ENCODE peak calls at places on chromosomes 6 and 20, in five cellular contexts. R is IMR-90, A is K562, O is transverse colon, M is HepG2. X is an unnamed sample. For H3K4me1, the result is how much of the 10 kb centered on the place peaks cover.

GRCh38 chr6:41040101-41040910 is 1.3 kb upstream of the UNC5CL start:
- DNase-seq in R (no peak), A (peak), O (peak), M (peak), X (no peak)

GRCh38 chr6:13671742-13672141 is 39.9 kb downstream of the RANBP9 start:
- DNase-seq in R (no peak), A (no peak), O (no peak), M (no peak), X (no peak)

GRCh38 chr6:1913572-1913971 is 303.9 kb downstream of the FOXC1 start:
- DNase-seq in R (no peak), A (no peak), O (no peak), M (no peak), X (no peak)

GRCh38 chr6:131657630-131658111 is 20.6 kb downstream of the ENPP3 start:
- DNase-seq in R (peak), A (no peak), O (no peak), M (no peak), X (no peak)

GRCh38 chr6:38876470-38876869 is 161.4 kb downstream of the DNAH8 start:
- DNase-seq in R (no peak), A (no peak), O (peak), M (no peak), X (no peak)

GRCh38 chr6:16146028-16146427 is 17.1 kb downstream of the MYLIP start:
- DNase-seq in R (no peak), A (no peak), O (no peak), M (no peak), X (peak)

GRCh38 chr20:34375977-34376430 is 12.9 kb downstream of the ITCH start:
- DNase-seq in R (no peak), A (no peak), O (no peak), M (peak), X (no peak)

GRCh38 chr6:10545482-10545881 is 24.3 kb downstream of the GCNT2 start:
- DNase-seq in R (no peak), A (no peak), O (no peak), M (no peak), X (no peak)

GRCh38 chr6:100426689-100427338 is 37.9 kb downstream of the SIM1 start:
- DNase-seq in R (no peak), A (no peak), O (no peak), M (no peak), X (no peak)

GRCh38 chr6:4164456-4164855 is 29.1 kb upstream of the ECI2 start:
- DNase-seq in R (no peak), A (no peak), O (no peak), M (no peak), X (no peak)

GRCh38 chr6:79635179-79635578 is 4.0 kb downstream of the SH3BGRL2 start:
- DNase-seq in R (peak), A (no peak), O (no peak), M (no peak), X (no peak)

GRCh38 chr20:60138263-60139127 is 180.3 kb downstream of the CDH26 start:
- DNase-seq in R (peak), A (peak), O (peak), M (no peak), X (peak)

GRCh38 chr6:25175656-25176055 is 103.5 kb upstream of the CARMIL1 start:
- DNase-seq in R (no peak), A (no peak), O (no peak), M (no peak), X (no peak)

GRCh38 chr6:129946439-129947140 is 71.8 kb upstream of the L3MBTL3 start:
- DNase-seq in R (no peak), A (no peak), O (no peak), M (no peak), X (no peak)

GRCh38 chr20:61639200-61639599 is 387.1 kb downstream of the CDH4 start:
- DNase-seq in R (peak), A (no peak), O (no peak), M (no peak), X (no peak)
- TF ChIP-seq POLR2A in R (no peak), A (no peak), O (no peak), M (no peak), X (no peak)

DNA sequence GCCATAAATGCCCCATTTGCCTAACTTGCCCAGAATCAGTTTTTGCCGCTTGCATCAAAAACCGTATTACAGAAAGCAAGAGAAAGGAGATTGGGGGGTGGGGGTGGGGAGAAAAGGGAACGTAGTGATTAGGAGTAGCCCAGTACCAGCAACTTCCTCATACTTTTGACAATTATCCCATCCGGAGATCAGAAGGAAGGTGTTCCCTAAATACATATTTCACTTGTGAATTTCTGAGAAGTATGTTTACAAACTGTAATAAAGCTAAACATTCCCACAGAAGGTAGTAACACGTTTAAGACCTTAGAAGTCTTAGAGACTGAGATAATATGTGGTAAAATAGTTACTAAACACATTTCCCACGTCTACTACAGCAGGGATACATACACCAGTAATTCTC is 14.5 kb downstream of the PREP start:
- DNase-seq in R (no peak), A (no peak), O (no peak), M (no peak), X (no peak)
- H3K4me1 ChIP-seq in R (under half), A (under half), O (under half), M (under half), X (under half)

DNA sequence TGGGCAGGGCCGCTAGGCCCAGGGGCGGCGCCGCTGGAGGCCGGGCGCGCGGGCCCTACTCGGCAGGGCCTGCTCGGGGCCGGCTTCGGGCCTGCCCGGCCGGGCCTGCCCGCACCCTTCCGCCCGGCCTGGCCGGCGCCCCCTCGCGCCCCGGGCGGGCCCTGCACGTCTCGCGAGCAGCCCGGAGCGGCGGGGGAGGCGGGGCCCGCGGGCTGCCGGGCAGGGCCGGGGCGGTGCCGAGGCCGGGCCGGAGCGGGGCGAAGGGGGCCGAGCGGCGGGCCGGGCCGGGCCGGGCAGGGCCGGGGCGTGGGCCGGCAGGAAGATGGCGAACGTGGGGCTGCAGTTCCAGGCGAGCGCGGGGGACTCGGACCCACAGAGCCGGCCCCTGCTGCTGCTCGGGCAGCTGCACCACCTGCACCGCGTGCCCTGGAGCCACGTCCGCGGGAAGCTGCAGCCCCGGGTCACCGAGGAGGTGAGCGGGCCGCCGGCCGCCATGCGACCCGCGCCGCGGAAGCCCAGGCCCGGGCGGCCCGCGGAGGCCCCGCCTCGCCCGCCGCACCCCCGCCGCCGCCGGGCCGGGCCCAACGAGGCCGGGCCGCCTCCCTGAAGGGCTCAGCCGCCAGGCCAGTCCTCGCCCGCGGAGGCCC is at the start of gene NPEPL1:
- DNase-seq in R (peak), A (no peak), O (peak), M (no peak), X (peak)
- TF ChIP-seq POLR2A in R (no peak), A (no peak), O (no peak), M (no peak), X (peak)

GRCh38 chr6:139144490-139145085 is 9.7 kb downstream of the HECA start:
- DNase-seq in R (no peak), A (no peak), O (no peak), M (no peak), X (no peak)
- H3K4me1 ChIP-seq in R (under half), A (under half), O (under half), M (under half), X (under half)

GRCh38 chr6:158730175-158730907 is 80.5 kb downstream of the SYTL3 start:
- DNase-seq in R (no peak), A (no peak), O (no peak), M (no peak), X (no peak)
- TF ChIP-seq POLR2A in R (no peak), A (no peak), O (no peak), M (no peak), X (no peak)

GRCh38 chr20:17616480-17617211 is 46.8 kb downstream of the DSTN start:
- DNase-seq in R (no peak), A (no peak), O (peak), M (no peak), X (peak)
- H3K4me1 ChIP-seq in R (under half), A (under half), O (under half), M (under half), X (under half)

GRCh38 chr6:156719720-156720563 is 57.2 kb upstream of the ARID1B start:
- DNase-seq in R (peak), A (peak), O (peak), M (peak), X (peak)
- TF ChIP-seq POLR2A in R (no peak), A (peak), O (peak), M (peak), X (peak)

GRCh38 chr20:3798405-3798768 is 2.3 kb downstream of the CDC25B start:
- DNase-seq in R (no peak), A (no peak), O (no peak), M (no peak), X (no peak)
- H3K4me1 ChIP-seq in R (under half), A (under half), O (under half), M (under half), X (under half)